ENCODE peak calls at places on chromosomes 16 and 17, in eight cellular contexts. W, P, D, K, T, N, L and Y are unnamed samples.

GRCh38 chr16:21156767-21157467 is 1.6 kb upstream of the LDAF1 start:
- DNase-seq in N (peak; percentile 75), W (peak; percentile 65), L (peak; percentile 63), D (peak; percentile 79), T (peak; percentile 47), P (peak; percentile 77), K (peak; percentile 81), Y (peak; percentile 76)

GRCh38 chr17:30326816-30327215 is 7.0 kb downstream of the TMIGD1 start:
- DNase-seq in D (no peak), W (no peak), L (no peak), P (no peak), K (no peak), T (no peak), N (no peak), Y (no peak)

GRCh38 chr17:83152745-83153611 is 73.6 kb downstream of the METRNL start:
- DNase-seq in W (no peak), D (no peak), K (no peak), T (no peak), N (no peak), L (no peak), P (no peak), Y (no peak)

GRCh38 chr16:83806721-83807120 is 1.1 kb upstream of the HSBP1 start:
- DNase-seq in D (no peak), L (no peak), T (no peak), K (no peak), P (no peak), W (no peak), N (no peak), Y (no peak)

GRCh38 chr16:86229866-86230656 is 280.3 kb upstream of the FOXF1 start:
- DNase-seq in W (no peak), N (no peak), P (no peak), T (no peak), D (no peak), K (no peak), L (no peak), Y (no peak)

GRCh38 chr16:18932243-18932997 is 6.2 kb upstream of the SMG1 start:
- DNase-seq in K (peak; percentile 74), W (no peak), D (peak; percentile 46), P (peak; percentile 22), N (peak; percentile 37), T (no peak), L (peak; percentile 35), Y (no peak)

GRCh38 chr17:144936-145670 is 7.7 kb downstream of the SCGB1C2 start:
- DNase-seq in P (no peak), N (no peak), K (no peak), D (no peak), T (no peak), L (no peak), W (no peak), Y (no peak)

GRCh38 chr16:4795828-4796572 is 831 bp downstream of the SMIM22 start:
- DNase-seq in D (no peak), T (peak; percentile 32), P (no peak), N (no peak), K (no peak), W (no peak), L (no peak), Y (no peak)

GRCh38 chr17:7935859-7936258 is 3.9 kb downstream of the CNTROB start:
- DNase-seq in T (no peak), W (no peak), D (no peak), N (no peak), P (no peak), L (no peak), K (no peak), Y (no peak)

GRCh38 chr17:6071528-6072065 is 1.4 kb downstream of the WSCD1 start:
- DNase-seq in P (no peak), T (no peak), D (no peak), N (no peak), K (no peak), W (no peak), L (no peak), Y (no peak)

GRCh38 chr16:47375423-47375822 is 85.4 kb downstream of the ITFG1 start:
- DNase-seq in L (no peak), T (no peak), K (no peak), D (no peak), N (no peak), W (peak; percentile 19), P (no peak), Y (peak; percentile 80)

GRCh38 chr16:11966173-11966572 is 1.2 kb downstream of the TNFRSF17 start:
- DNase-seq in D (no peak), P (no peak), N (no peak), K (no peak), W (no peak), T (no peak), L (no peak), Y (no peak)

GRCh38 chr16:2043980-2044451 is 3.6 kb downstream of the NTHL1 start:
- DNase-seq in P (no peak), K (no peak), T (no peak), N (no peak), W (peak; percentile 69), L (no peak), D (no peak), Y (no peak)

GRCh38 chr17:79098282-79098867 is 23.8 kb downstream of the ENGASE start:
- DNase-seq in P (no peak), W (no peak), K (no peak), D (no peak), L (no peak), N (no peak), T (no peak), Y (no peak)
- TF ChIP-seq EZH2 in P (no peak), W (no peak), K (no peak), D (peak; percentile 70), L (peak; percentile 13), N (no peak), T (no peak), Y (peak; percentile 24)

DNA sequence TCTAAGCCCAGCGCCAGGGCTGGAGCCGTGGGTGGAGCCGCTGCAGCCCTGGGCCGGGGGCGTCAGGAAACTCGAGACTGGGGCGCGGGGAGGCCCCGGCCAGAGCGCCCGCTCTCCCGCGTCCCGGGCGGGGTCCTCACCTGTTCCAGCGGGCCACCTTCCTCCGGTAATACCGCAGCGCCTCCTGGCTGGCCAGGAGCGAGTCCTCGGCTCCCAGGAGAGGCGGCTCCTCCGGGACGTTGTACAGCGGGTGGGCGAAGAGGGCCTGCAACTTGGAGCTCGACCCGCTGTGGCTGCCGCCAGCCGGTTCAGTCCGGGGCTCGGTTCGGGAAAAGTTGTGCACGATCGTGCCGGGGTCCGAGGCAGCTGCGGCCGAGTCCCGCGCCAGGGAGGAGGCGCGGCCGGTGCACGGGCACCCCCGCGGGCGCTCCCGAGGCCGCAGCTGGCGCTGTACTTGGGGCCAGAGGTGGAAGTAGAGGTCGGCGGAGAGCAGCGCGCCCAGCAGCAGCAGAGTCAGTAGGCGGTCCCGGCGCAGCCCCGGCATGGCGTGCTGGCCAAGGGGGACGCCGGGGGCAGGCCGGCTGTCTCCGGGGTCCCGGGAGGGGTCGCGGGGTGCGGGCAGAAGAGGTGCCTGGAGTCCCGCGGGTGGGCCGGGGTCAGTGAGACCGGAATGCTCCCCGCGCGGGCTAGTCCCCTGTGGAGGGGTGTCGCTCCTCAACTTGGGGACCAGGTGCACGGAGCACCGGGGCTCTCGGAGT is 865 bp downstream of the FAM20A start:
- DNase-seq in L (peak; percentile 27), T (no peak), N (peak; percentile 75), W (no peak), D (peak; percentile 59), K (no peak), P (no peak), Y (no peak)
- TF ChIP-seq EZH2 in L (no peak), T (no peak), N (peak; percentile 66), W (peak; percentile 99), D (no peak), K (peak; percentile 90), P (no peak), Y (peak; percentile 96)

DNA sequence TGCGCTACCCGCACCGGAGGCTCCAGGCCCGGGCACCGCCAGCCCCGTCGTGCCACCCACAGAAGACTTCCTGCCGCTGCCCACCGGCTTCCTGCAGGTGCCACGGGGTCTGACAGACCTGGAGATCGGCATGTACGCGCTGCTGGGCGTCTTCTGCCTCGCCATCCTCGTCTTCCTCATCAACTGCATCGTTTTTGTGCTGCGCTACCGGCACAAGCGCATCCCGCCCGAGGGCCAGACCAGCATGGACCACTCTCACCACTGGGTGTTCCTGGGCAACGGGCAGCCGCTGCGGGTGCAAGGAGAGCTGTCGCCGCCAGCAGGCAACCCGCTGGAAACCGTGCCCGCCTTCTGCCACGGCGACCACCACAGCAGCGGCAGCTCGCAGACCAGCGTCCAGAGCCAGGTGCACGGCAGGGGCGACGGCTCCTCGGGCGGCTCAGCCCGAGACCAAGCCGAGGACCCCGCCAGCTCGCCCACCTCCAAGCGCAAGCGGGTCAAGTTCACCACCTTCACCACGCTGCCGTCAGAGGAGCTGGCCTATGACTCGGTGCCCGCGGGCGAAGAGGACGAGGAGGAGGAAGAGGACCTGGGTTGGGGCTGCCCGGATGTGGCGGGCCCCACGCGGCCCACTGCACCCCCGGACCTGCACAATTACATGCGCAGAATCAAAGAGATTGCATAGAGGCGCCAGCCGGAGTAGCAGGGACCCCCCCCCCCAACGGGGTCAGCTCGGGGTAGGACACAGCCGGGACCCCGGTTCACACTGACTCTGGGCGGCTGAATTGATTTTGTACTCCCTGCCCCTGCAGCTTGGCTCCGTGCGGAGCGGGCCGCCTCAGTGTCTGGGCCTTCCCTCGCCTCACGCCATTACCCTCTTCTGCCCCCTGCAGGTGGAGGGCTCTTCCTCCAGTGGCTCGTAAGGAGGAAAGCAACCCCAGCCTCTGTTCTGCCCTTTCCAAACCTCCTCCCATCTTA is 58.5 kb downstream of the TMEM132E start:
- DNase-seq in N (peak; percentile 94), D (peak; percentile 45), L (peak; percentile 32), K (peak; percentile 35), P (peak; percentile 57), T (peak; percentile 37), W (peak; percentile 68), Y (peak; percentile 66)
- TF ChIP-seq EZH2 in N (no peak), D (no peak), L (no peak), K (peak; percentile 29), P (no peak), T (no peak), W (peak; percentile 62), Y (no peak)

DNA sequence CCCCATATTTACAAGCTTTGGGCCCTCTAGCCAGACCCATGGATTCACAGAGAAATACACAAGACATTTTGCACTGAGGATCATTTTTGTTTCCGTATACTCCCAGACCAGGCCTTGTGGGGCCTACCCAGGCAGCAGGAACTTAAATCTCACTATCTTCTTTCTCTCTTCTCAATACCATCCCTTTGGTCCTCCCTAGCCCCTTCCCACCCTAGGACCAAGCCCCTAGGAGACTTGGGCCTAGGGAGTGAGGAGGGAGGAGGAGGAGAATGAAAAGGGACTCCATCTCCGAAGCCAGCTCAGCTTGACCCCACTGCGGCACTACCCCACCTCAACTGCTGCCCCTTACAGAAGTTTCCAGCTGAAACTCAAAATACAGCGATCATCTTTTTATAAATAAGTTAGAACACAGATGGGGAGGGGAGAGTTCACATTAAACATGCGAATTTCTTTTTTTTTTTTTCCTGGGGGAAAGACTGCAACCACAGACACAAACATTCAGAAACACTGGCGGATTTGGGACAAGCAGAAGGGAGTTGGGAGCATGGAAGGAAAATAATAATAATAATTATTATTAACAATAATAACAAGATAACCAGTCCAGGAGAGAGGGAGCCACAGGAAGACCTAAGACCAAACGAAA is 1.5 kb upstream of the HOXB3 start:
- DNase-seq in D (no peak), W (no peak), L (no peak), P (no peak), N (no peak), T (no peak), K (no peak), Y (no peak)
- TF ChIP-seq EZH2 in D (no peak), W (no peak), L (no peak), P (no peak), N (peak; percentile 16), T (no peak), K (no peak), Y (no peak)